ENCODE peak calls at places on chromosomes 16 and 17, in six cellular contexts. One of them, this sample, is unnamed.
A peak's percentile ranks its signal among the peaks of the same experiment; 100 is the strongest.

GRCh38 chr16:61105544-61105943 is 930.7 kb downstream of the CDH8 start:
- DNase-seq in AG04450: no peak
- DNase-seq in CD4-positive, alpha-beta T cell: no peak
- DNase-seq in tibial nerve: no peak
- DNase-seq in RWPE1: no peak
- DNase-seq in heart right ventricle: no peak
- DNase-seq in this sample: no peak

GRCh38 chr16:53055603-53056527 is 1.1 kb downstream of the CHD9 start:
- DNase-seq in AG04450: peak; percentile 21
- DNase-seq in CD4-positive, alpha-beta T cell: no peak
- DNase-seq in tibial nerve: peak; percentile 59
- DNase-seq in RWPE1: peak; percentile 38
- DNase-seq in heart right ventricle: peak; percentile 57
- DNase-seq in this sample: no peak

GRCh38 chr17:66306413-66306812 is 4.0 kb downstream of the PRKCA start:
- DNase-seq in AG04450: no peak
- DNase-seq in CD4-positive, alpha-beta T cell: no peak
- DNase-seq in tibial nerve: no peak
- DNase-seq in RWPE1: no peak
- DNase-seq in heart right ventricle: no peak
- DNase-seq in this sample: no peak

GRCh38 chr16:86984975-86985655 is 332.1 kb downstream of the C16orf95 start:
- DNase-seq in AG04450: no peak
- DNase-seq in CD4-positive, alpha-beta T cell: no peak
- DNase-seq in tibial nerve: no peak
- DNase-seq in RWPE1: no peak
- DNase-seq in heart right ventricle: peak; percentile 77
- DNase-seq in this sample: no peak

GRCh38 chr17:43578699-43579569 is 32.8 kb upstream of the ETV4 start:
- DNase-seq in AG04450: no peak
- DNase-seq in CD4-positive, alpha-beta T cell: peak; percentile 36
- DNase-seq in tibial nerve: no peak
- DNase-seq in RWPE1: no peak
- DNase-seq in heart right ventricle: no peak
- DNase-seq in this sample: no peak

GRCh38 chr17:44108440-44109311 is 14.8 kb downstream of the HDAC5 start:
- DNase-seq in AG04450: peak; percentile 91
- DNase-seq in CD4-positive, alpha-beta T cell: no peak
- DNase-seq in tibial nerve: peak; percentile 67
- DNase-seq in RWPE1: no peak
- DNase-seq in heart right ventricle: peak; percentile 91
- DNase-seq in this sample: no peak

GRCh38 chr17:36468903-36469635 is 17.4 kb upstream of the ZNHIT3 start:
- DNase-seq in AG04450: no peak
- DNase-seq in CD4-positive, alpha-beta T cell: no peak
- DNase-seq in tibial nerve: no peak
- DNase-seq in RWPE1: no peak
- DNase-seq in heart right ventricle: no peak
- DNase-seq in this sample: no peak

GRCh38 chr17:19331134-19331533 is 31.4 kb downstream of the B9D1 start:
- DNase-seq in AG04450: peak; percentile 77
- DNase-seq in CD4-positive, alpha-beta T cell: no peak
- DNase-seq in tibial nerve: no peak
- DNase-seq in RWPE1: no peak
- DNase-seq in heart right ventricle: no peak
- DNase-seq in this sample: no peak

GRCh38 chr16:4593069-4593468 is 21.6 kb downstream of the UBALD1 start:
- DNase-seq in AG04450: no peak
- DNase-seq in CD4-positive, alpha-beta T cell: no peak
- DNase-seq in tibial nerve: no peak
- DNase-seq in RWPE1: no peak
- DNase-seq in heart right ventricle: no peak
- DNase-seq in this sample: no peak

GRCh38 chr17:75440738-75441448 is 15.5 kb upstream of the TMEM94 start:
- DNase-seq in AG04450: no peak
- DNase-seq in CD4-positive, alpha-beta T cell: no peak
- DNase-seq in tibial nerve: no peak
- DNase-seq in RWPE1: no peak
- DNase-seq in heart right ventricle: peak; percentile 23
- DNase-seq in this sample: no peak

GRCh38 chr17:71402661-71403141 is 718.1 kb upstream of the SOX9 start:
- DNase-seq in AG04450: no peak
- DNase-seq in CD4-positive, alpha-beta T cell: no peak
- DNase-seq in tibial nerve: no peak
- DNase-seq in RWPE1: peak; percentile 67
- DNase-seq in heart right ventricle: no peak
- DNase-seq in this sample: no peak

GRCh38 chr16:57611184-57611583 is 17.2 kb upstream of the ADGRG1 start:
- DNase-seq in AG04450: no peak
- DNase-seq in CD4-positive, alpha-beta T cell: no peak
- DNase-seq in tibial nerve: no peak
- DNase-seq in RWPE1: no peak
- DNase-seq in heart right ventricle: no peak
- DNase-seq in this sample: no peak

GRCh38 chr17:9451919-9452318 is 123.7 kb downstream of the STX8 start:
- DNase-seq in AG04450: no peak
- DNase-seq in CD4-positive, alpha-beta T cell: no peak
- DNase-seq in tibial nerve: no peak
- DNase-seq in RWPE1: no peak
- DNase-seq in heart right ventricle: no peak
- DNase-seq in this sample: no peak

GRCh38 chr16:8887952-8888560 is 5.9 kb downstream of the LITAFD start:
- DNase-seq in AG04450: no peak
- DNase-seq in CD4-positive, alpha-beta T cell: no peak
- DNase-seq in tibial nerve: peak; percentile 52
- DNase-seq in RWPE1: no peak
- DNase-seq in heart right ventricle: peak; percentile 71
- DNase-seq in this sample: peak; percentile 50

GRCh38 chr17:29215717-29216116 is 30.9 kb upstream of the CRYBA1 start:
- DNase-seq in AG04450: no peak
- DNase-seq in CD4-positive, alpha-beta T cell: no peak
- DNase-seq in tibial nerve: no peak
- DNase-seq in RWPE1: no peak
- DNase-seq in heart right ventricle: no peak
- DNase-seq in this sample: no peak

GRCh38 chr16:70520612-70521297 is 2.6 kb downstream of the COG4 start:
- DNase-seq in AG04450: no peak
- DNase-seq in CD4-positive, alpha-beta T cell: no peak
- DNase-seq in tibial nerve: no peak
- DNase-seq in RWPE1: peak; percentile 27
- DNase-seq in heart right ventricle: no peak
- DNase-seq in this sample: no peak

GRCh38 chr16:75029854-75030253 is 31.0 kb downstream of the ZNRF1 start:
- DNase-seq in AG04450: peak; percentile 20
- DNase-seq in CD4-positive, alpha-beta T cell: no peak
- DNase-seq in tibial nerve: no peak
- DNase-seq in RWPE1: no peak
- DNase-seq in heart right ventricle: no peak
- DNase-seq in this sample: no peak

GRCh38 chr16:87686697-87687570 is 78.9 kb downstream of the KLHDC4 start:
- DNase-seq in AG04450: no peak
- DNase-seq in CD4-positive, alpha-beta T cell: no peak
- DNase-seq in tibial nerve: no peak
- DNase-seq in RWPE1: no peak
- DNase-seq in heart right ventricle: no peak
- DNase-seq in this sample: no peak

GRCh38 chr17:7496470-7497227 is 12.5 kb downstream of the POLR2A start:
- DNase-seq in AG04450: no peak
- DNase-seq in CD4-positive, alpha-beta T cell: no peak
- DNase-seq in tibial nerve: no peak
- DNase-seq in RWPE1: no peak
- DNase-seq in heart right ventricle: peak; percentile 50
- DNase-seq in this sample: no peak

GRCh38 chr16:22123146-22123545 is 30.8 kb downstream of the VWA3A start:
- DNase-seq in AG04450: no peak
- DNase-seq in CD4-positive, alpha-beta T cell: no peak
- DNase-seq in tibial nerve: no peak
- DNase-seq in RWPE1: no peak
- DNase-seq in heart right ventricle: no peak
- DNase-seq in this sample: no peak

GRCh38 chr17:7842950-7843535 is 9.0 kb downstream of the KDM6B start:
- DNase-seq in AG04450: peak; percentile 75
- DNase-seq in CD4-positive, alpha-beta T cell: no peak
- DNase-seq in tibial nerve: peak; percentile 79
- DNase-seq in RWPE1: no peak
- DNase-seq in heart right ventricle: peak; percentile 87
- DNase-seq in this sample: peak; percentile 57

GRCh38 chr16:87733190-87733589 is 32.6 kb downstream of the KLHDC4 start:
- DNase-seq in AG04450: no peak
- DNase-seq in CD4-positive, alpha-beta T cell: no peak
- DNase-seq in tibial nerve: no peak
- DNase-seq in RWPE1: no peak
- DNase-seq in heart right ventricle: no peak
- DNase-seq in this sample: no peak

GRCh38 chr17:9973689-9974459 is 68.8 kb upstream of the RCVRN start:
- DNase-seq in AG04450: no peak
- DNase-seq in CD4-positive, alpha-beta T cell: no peak
- DNase-seq in tibial nerve: no peak
- DNase-seq in RWPE1: no peak
- DNase-seq in heart right ventricle: no peak
- DNase-seq in this sample: no peak

GRCh38 chr16:78045865-78046581 is 23.7 kb downstream of the CLEC3A start:
- DNase-seq in AG04450: peak; percentile 4
- DNase-seq in CD4-positive, alpha-beta T cell: no peak
- DNase-seq in tibial nerve: peak; percentile 6
- DNase-seq in RWPE1: peak; percentile 32
- DNase-seq in heart right ventricle: peak; percentile 55
- DNase-seq in this sample: no peak

GRCh38 chr17:79043191-79043930 is 19.4 kb downstream of the C1QTNF1 start:
- DNase-seq in AG04450: no peak
- DNase-seq in CD4-positive, alpha-beta T cell: no peak
- DNase-seq in tibial nerve: no peak
- DNase-seq in RWPE1: no peak
- DNase-seq in heart right ventricle: no peak
- DNase-seq in this sample: no peak

GRCh38 chr17:82297280-82297803 is 20.1 kb downstream of the CD7 start:
- DNase-seq in AG04450: no peak
- DNase-seq in CD4-positive, alpha-beta T cell: peak; percentile 73
- DNase-seq in tibial nerve: peak; percentile 80
- DNase-seq in RWPE1: peak; percentile 79
- DNase-seq in heart right ventricle: peak; percentile 67
- DNase-seq in this sample: no peak

DNA sequence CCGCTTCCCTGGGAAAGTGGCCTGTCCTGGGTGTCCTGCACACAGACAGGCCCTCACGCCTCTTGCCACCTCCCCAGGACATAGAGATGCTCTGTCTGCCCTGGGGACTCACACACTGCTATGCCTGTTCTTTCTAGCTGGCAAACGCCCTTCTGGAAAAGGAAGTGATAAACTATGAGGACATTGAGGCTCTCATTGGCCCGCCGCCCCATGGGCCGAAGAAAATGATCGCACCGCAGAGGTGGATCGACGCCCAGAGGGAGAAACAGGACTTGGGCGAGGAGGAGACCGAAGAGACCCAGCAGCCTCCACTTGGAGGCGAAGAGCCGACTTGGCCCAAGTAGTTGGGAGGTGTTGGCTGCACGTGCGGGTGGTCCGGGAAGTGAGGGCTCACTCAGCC is 3.7 kb upstream of the RPL13 start:
- DNase-seq in AG04450: no peak
- DNase-seq in CD4-positive, alpha-beta T cell: no peak
- DNase-seq in tibial nerve: no peak
- DNase-seq in RWPE1: no peak
- DNase-seq in heart right ventricle: no peak
- DNase-seq in this sample: no peak
- H3K27ac ChIP-seq in AG04450: no peak overlapping the region
- H3K27ac ChIP-seq in CD4-positive, alpha-beta T cell: no peak overlapping the region
- H3K27ac ChIP-seq in tibial nerve: peak overlapping the region; percentile 26
- H3K27ac ChIP-seq in RWPE1: peak overlapping the region; percentile 95
- H3K27ac ChIP-seq in heart right ventricle: no peak overlapping the region
- H3K27ac ChIP-seq in this sample: peak overlapping the region; percentile 73

GRCh38 chr17:49996121-49996494 is 1.1 kb upstream of the DLX3 start:
- DNase-seq in AG04450: no peak
- DNase-seq in CD4-positive, alpha-beta T cell: no peak
- DNase-seq in tibial nerve: no peak
- DNase-seq in RWPE1: no peak
- DNase-seq in heart right ventricle: no peak
- DNase-seq in this sample: no peak

GRCh38 chr17:49997256-49997735 is 2.3 kb upstream of the DLX3 start:
- DNase-seq in AG04450: no peak
- DNase-seq in CD4-positive, alpha-beta T cell: no peak
- DNase-seq in tibial nerve: no peak
- DNase-seq in RWPE1: no peak
- DNase-seq in heart right ventricle: no peak
- DNase-seq in this sample: no peak

GRCh38 chr17:49996495-49997255 is 1.7 kb upstream of the DLX3 start:
- DNase-seq in AG04450: no peak
- DNase-seq in CD4-positive, alpha-beta T cell: peak; percentile 82
- DNase-seq in tibial nerve: peak; percentile 28
- DNase-seq in RWPE1: peak; percentile 66
- DNase-seq in heart right ventricle: peak; percentile 39
- DNase-seq in this sample: no peak

GRCh38 chr17:49998836-49999511 is 4.0 kb upstream of the DLX3 start:
- DNase-seq in AG04450: no peak
- DNase-seq in CD4-positive, alpha-beta T cell: no peak
- DNase-seq in tibial nerve: no peak
- DNase-seq in RWPE1: no peak
- DNase-seq in heart right ventricle: no peak
- DNase-seq in this sample: no peak

GRCh38 chr17:49997773-49998703 is 3.0 kb upstream of the DLX3 start:
- DNase-seq in AG04450: peak; percentile 50
- DNase-seq in CD4-positive, alpha-beta T cell: peak; percentile 80
- DNase-seq in tibial nerve: peak; percentile 61
- DNase-seq in RWPE1: peak; percentile 89
- DNase-seq in heart right ventricle: peak; percentile 83
- DNase-seq in this sample: peak; percentile 42
- H3K27ac ChIP-seq in AG04450: no peak overlapping the region
- H3K27ac ChIP-seq in CD4-positive, alpha-beta T cell: no peak overlapping the region
- H3K27ac ChIP-seq in tibial nerve: no peak overlapping the region
- H3K27ac ChIP-seq in RWPE1: peak overlapping the region; percentile 68
- H3K27ac ChIP-seq in heart right ventricle: no peak overlapping the region
- H3K27ac ChIP-seq in this sample: no peak overlapping the region

DNA sequence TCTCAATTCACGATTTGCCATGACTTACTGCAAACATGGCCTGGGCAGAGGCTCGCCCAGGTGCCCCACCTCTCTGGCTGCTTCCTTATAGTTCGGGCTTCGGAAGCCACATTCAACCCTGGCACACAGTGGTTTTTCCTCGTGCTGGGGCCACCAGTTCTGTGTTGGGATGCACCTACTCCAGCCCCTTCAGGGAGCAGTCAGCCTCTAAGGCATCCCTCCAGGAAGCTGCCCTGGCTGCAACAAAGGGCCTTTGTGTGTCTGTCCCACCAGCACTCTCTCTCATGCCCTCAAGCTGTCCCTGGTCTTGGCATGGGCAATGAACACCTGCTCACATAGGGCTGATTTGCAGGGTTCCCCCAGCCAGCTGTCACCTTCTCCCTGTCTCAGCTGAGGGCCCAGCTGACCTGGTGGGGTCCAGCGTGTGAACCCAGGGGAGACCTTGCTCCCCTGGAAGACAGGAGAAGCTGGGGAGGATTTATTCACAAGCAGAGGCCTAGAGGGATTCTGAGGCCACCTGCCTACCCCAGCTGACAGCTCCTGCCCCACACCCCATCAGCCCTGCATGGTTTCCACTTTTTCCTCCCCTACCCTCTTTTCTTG is 804 bp upstream of the NOXO1 start:
- DNase-seq in AG04450: no peak
- DNase-seq in CD4-positive, alpha-beta T cell: no peak
- DNase-seq in tibial nerve: no peak
- DNase-seq in RWPE1: no peak
- DNase-seq in heart right ventricle: no peak
- DNase-seq in this sample: peak; percentile 41
- H3K27ac ChIP-seq in AG04450: no peak overlapping the region
- H3K27ac ChIP-seq in CD4-positive, alpha-beta T cell: no peak overlapping the region
- H3K27ac ChIP-seq in tibial nerve: no peak overlapping the region
- H3K27ac ChIP-seq in RWPE1: peak overlapping the region; percentile 49
- H3K27ac ChIP-seq in heart right ventricle: no peak overlapping the region
- H3K27ac ChIP-seq in this sample: no peak overlapping the region

GRCh38 chr17:67421869-67422273 is 44.8 kb downstream of the PITPNC1 start:
- DNase-seq in AG04450: peak; percentile 42
- DNase-seq in CD4-positive, alpha-beta T cell: no peak
- DNase-seq in tibial nerve: no peak
- DNase-seq in RWPE1: peak; percentile 93
- DNase-seq in heart right ventricle: peak; percentile 21
- DNase-seq in this sample: no peak
- H3K27ac ChIP-seq in AG04450: no peak overlapping the region
- H3K27ac ChIP-seq in CD4-positive, alpha-beta T cell: peak overlapping the region; percentile 88
- H3K27ac ChIP-seq in tibial nerve: no peak overlapping the region
- H3K27ac ChIP-seq in RWPE1: peak overlapping the region; percentile 88
- H3K27ac ChIP-seq in heart right ventricle: peak overlapping the region; percentile 67
- H3K27ac ChIP-seq in this sample: no peak overlapping the region